ENCODE peak calls at places on chromosomes 2 and 18, in ten cellular contexts. M is endothelial cell of umbilical vein, Z is GM12891, P is K562, D is GM23338, R is HCT116, X is transverse colon, F is stomach, Y is H1, K is GM12892. V is an unnamed sample.

GRCh38 chr2:110871637-110872036 is 139.3 kb downstream of the ACOXL start:
- DNase-seq in K (no peak), Z (no peak), R (no peak), Y (no peak), M (no peak), F (no peak), D (no peak), P (no peak), X (no peak), V (no peak)

GRCh38 chr2:103289101-103289725 is 527.4 kb downstream of the TMEM182 start:
- DNase-seq in P (no peak), R (no peak), K (no peak), X (no peak), D (peak; percentile 40), M (no peak), Z (no peak), Y (no peak), F (no peak), V (no peak)

GRCh38 chr2:88690591-88691338 is 708 bp upstream of the RPIA start:
- DNase-seq in M (no peak), F (peak; percentile 53), K (peak; percentile 12), X (peak; percentile 60), Z (no peak), P (peak; percentile 49), D (peak; percentile 54), Y (no peak), R (peak; percentile 19), V (no peak)

GRCh38 chr2:203783496-203784203 is 77.2 kb downstream of the CD28 start:
- DNase-seq in Z (no peak), M (no peak), R (no peak), D (no peak), Y (no peak), K (no peak), F (no peak), X (no peak), P (no peak), V (no peak)

GRCh38 chr2:207128867-207129266 is 36.9 kb downstream of the KLF7 start:
- DNase-seq in P (no peak), D (no peak), X (no peak), Y (no peak), Z (no peak), F (no peak), K (no peak), R (no peak), M (no peak), V (no peak)

GRCh38 chr2:72220170-72220569 is 72.5 kb upstream of the CYP26B1 start:
- DNase-seq in P (peak; percentile 13), Y (peak; percentile 80), M (no peak), K (no peak), D (peak; percentile 90), X (no peak), Z (no peak), F (no peak), R (no peak), V (no peak)

GRCh38 chr2:885230-886071 is 65.2 kb upstream of the SNTG2 start:
- DNase-seq in X (no peak), P (no peak), M (no peak), D (no peak), Z (no peak), Y (no peak), F (no peak), K (no peak), R (no peak), V (no peak)

GRCh38 chr2:112749755-112750559 is 14.5 kb downstream of the CKAP2L start:
- DNase-seq in F (peak; percentile 75), Y (no peak), M (peak; percentile 67), Z (peak; percentile 47), P (peak; percentile 75), X (peak; percentile 81), D (peak; percentile 87), R (no peak), K (peak; percentile 46), V (peak; percentile 75)

GRCh38 chr2:88542668-88543067 is 84.6 kb downstream of the EIF2AK3 start:
- DNase-seq in Z (no peak), R (no peak), D (no peak), F (no peak), M (no peak), X (no peak), K (no peak), Y (no peak), P (no peak), V (no peak)

GRCh38 chr2:153715218-153715617 is 156.5 kb upstream of the GALNT13 start:
- DNase-seq in F (no peak), P (no peak), D (peak; percentile 1), R (no peak), Y (no peak), Z (no peak), X (no peak), M (no peak), K (no peak), V (no peak)

GRCh38 chr2:153710128-153710527 is 161.6 kb upstream of the GALNT13 start:
- DNase-seq in P (no peak), D (no peak), K (no peak), R (no peak), F (no peak), M (no peak), X (no peak), Z (no peak), Y (no peak), V (no peak)
- TF ChIP-seq POLR2AphosphoS5 in P (no peak), D (no peak), K (no peak), R (no peak), F (no peak), M (no peak), X (no peak), Z (no peak), Y (no peak), V (no peak)

DNA sequence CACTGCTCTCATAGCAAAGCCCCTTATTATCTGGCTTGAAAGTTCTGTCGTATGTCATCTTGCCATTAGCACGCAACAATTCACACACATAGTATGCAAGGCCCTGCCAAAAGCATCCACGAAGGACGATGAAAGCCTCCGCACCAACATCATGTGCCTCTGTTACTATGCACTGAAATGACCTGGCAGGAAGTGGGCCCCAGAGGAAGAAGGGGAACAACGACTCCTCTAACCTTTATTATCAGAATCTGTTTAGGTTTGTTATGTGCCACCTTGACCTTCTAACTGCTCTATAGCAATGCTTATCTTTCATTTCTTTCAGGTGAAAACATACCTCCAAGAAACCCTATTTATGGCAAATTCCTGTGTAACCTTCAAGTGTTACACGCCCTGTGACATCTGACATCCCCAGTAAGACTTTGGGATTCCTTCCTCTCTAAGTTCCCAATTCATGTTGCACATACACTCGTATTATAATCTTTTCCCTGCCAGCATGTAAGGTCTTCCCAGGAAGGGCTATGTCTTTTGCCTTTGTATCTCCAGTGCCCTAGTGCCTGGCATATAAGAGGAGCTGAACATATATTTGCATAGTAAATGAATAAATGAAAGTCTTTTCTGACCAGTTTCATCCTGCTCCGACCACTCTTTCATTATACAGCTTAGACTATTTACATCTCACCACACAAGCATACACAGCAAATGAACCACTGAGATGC is 7.0 kb upstream of the NDUFV2 start:
- DNase-seq in R (no peak), Z (no peak), X (peak; percentile 30), D (no peak), Y (no peak), K (no peak), F (no peak), P (peak; percentile 34), M (no peak), V (no peak)
- TF ChIP-seq POLR2AphosphoS5 in R (no peak), Z (no peak), X (no peak), D (no peak), Y (no peak), K (peak; percentile 67), F (no peak), P (no peak), M (no peak), V (no peak)

DNA sequence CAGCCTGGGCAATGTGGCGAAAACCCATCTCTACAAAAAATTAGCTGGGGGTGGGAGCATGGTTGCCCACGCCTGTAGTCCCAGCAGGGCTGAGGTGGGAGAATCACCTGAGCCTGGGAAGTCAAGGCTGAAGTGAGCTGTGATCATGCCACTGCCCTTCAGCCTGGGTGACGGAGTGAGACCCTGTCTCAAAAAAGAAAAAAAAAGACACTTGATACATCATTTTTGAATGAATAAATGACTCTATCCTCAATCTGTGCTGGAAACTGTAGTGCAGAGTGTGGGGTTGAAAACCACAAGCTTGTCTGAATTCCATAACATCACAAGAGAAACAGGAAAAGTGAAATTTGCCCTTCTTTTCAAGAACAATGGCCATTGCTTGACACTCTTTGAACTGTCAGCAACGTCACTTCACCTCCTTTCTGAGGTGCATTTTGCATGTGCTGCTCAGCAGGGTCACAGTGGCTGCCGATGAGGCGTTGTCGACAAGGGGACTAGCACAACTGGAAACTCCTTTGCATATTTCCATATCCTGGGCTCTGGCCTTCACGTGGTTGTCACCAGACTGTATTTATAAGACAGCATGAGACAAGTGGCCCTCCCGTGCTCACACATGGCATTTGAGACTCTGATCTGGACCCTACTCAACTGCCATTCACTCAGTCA is 54.2 kb downstream of the DDX1 start:
- DNase-seq in Z (no peak), M (no peak), P (no peak), F (no peak), X (no peak), Y (no peak), R (no peak), D (no peak), K (no peak), V (no peak)
- TF ChIP-seq POLR2AphosphoS5 in Z (no peak), M (no peak), P (no peak), F (no peak), X (no peak), Y (no peak), R (no peak), D (no peak), K (no peak), V (no peak)

DNA sequence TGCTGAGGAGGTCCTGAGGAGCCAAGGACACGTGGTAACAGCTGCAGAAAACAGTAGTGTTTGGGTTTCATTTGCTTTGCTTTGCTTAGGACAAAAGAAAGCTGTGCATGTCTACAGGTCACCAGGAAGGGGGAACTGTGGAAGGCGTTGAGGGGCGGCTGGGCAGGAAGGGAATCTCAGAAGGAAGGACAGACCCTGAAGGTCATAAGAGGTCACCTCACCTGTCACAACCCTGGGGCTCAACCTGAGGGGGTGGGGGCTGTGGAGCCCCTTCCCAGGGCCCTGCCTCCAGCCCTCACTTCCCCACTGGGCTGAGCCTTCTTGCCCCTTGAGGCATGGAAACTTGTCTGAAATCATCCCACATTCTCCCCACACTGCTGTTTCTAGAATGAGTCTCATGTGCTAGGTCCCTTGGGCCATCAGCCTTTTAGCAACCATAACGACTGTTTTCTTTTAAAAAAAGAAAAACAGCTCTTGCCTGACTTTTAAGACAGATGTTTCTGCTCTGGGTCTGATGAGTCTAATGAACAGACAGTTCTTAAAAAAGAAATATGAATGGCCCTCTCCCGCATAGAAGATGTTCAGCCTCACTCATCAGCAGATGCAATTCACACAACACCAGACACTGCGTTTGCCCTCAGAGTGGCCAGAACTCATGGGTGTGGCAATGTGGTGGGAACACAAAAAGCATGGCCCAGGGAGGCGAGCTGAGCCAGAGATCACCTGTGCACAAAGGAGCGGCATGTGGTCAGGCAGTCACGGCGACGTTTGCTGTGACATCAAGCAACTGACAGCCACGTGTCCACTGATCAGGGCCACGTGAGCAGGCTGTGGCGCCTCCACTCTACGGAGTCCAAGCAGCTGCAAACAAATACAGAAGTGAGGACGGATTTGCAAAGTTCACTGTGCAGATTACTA is 84.0 kb downstream of the SEPTIN10 start:
- DNase-seq in F (peak; percentile 23), P (no peak), Y (no peak), K (no peak), X (no peak), M (no peak), Z (no peak), R (no peak), D (no peak), V (peak; percentile 21)
- TF ChIP-seq POLR2AphosphoS5 in F (no peak), P (no peak), Y (no peak), K (no peak), X (no peak), M (no peak), Z (no peak), R (no peak), D (no peak), V (peak; percentile 31)